ENCODE peak calls at places on chromosomes 3 and 15, in seven cellular contexts. Y is neural crest cell; G is glutamatergic neuron; H is NCI-H1092; A is GM12865; Z is pancreas; Q is CD8-positive, alpha-beta T cell. N is an unnamed sample.

GRCh38 chr3:107432013-107432515 is 54.8 kb downstream of the CCDC54 start:
- DNase-seq in Y (no peak), G (no peak), H (no peak), A (no peak), Z (peak), Q (no peak), N (no peak)

GRCh38 chr3:169334994-169335393 is 328.5 kb downstream of the MECOM start:
- DNase-seq in Y (no peak), G (no peak), H (no peak), A (no peak), Z (no peak), Q (no peak), N (no peak)

GRCh38 chr3:156181509-156181908 is 61.1 kb downstream of the KCNAB1 start:
- DNase-seq in Y (no peak), G (no peak), H (no peak), A (no peak), Z (no peak), Q (no peak), N (no peak)

GRCh38 chr3:121989943-121990342 is 32.1 kb downstream of the ILDR1 start:
- DNase-seq in Y (no peak), G (no peak), H (no peak), A (no peak), Z (no peak), Q (no peak), N (peak)

GRCh38 chr3:185270262-185270955 is 16.6 kb upstream of the EHHADH start:
- DNase-seq in Y (peak), G (peak), H (no peak), A (peak), Z (no peak), Q (no peak), N (peak)

GRCh38 chr3:52190294-52190841 is 7.6 kb upstream of the ALAS1 start:
- DNase-seq in Y (no peak), G (no peak), H (no peak), A (no peak), Z (no peak), Q (no peak), N (no peak)

GRCh38 chr3:157087398-157088132 is 72.4 kb downstream of the CCNL1 start:
- DNase-seq in Y (no peak), G (no peak), H (no peak), A (peak), Z (no peak), Q (no peak), N (no peak)

GRCh38 chr3:16146015-16146730 is 28.3 kb upstream of the GALNT15 start:
- DNase-seq in Y (no peak), G (no peak), H (no peak), A (peak), Z (no peak), Q (no peak), N (no peak)

GRCh38 chr15:51229907-51230328 is 108.5 kb downstream of the CYP19A1 start:
- DNase-seq in Y (peak), G (no peak), H (no peak), A (peak), Z (no peak), Q (no peak), N (no peak)

GRCh38 chr15:53917109-53917508 is 61.1 kb upstream of the UNC13C start:
- DNase-seq in Y (no peak), G (no peak), H (no peak), A (no peak), Z (no peak), Q (no peak), N (no peak)

GRCh38 chr3:49454457-49454856 is 15.6 kb upstream of the DAG1 start:
- DNase-seq in Y (no peak), G (no peak), H (no peak), A (peak), Z (peak), Q (no peak), N (peak)

GRCh38 chr3:119779731-119780383 is 2.0 kb upstream of the NR1I2 start:
- DNase-seq in Y (no peak), G (no peak), H (no peak), A (peak), Z (no peak), Q (no peak), N (no peak)

GRCh38 chr3:12947504-12948369 is 106.4 kb upstream of the RPL32 start:
- DNase-seq in Y (no peak), G (no peak), H (no peak), A (no peak), Z (no peak), Q (no peak), N (no peak)

GRCh38 chr15:41892621-41893421 is 1.0 kb downstream of the SPTBN5 start:
- DNase-seq in Y (no peak), G (no peak), H (peak), A (no peak), Z (peak), Q (peak), N (no peak)

GRCh38 chr15:36577082-36577481 is 2.3 kb upstream of the CDIN1 start:
- DNase-seq in Y (no peak), G (no peak), H (no peak), A (no peak), Z (no peak), Q (no peak), N (no peak)

GRCh38 chr15:84929795-84930371 is 45.4 kb downstream of the SLC28A1 start:
- DNase-seq in Y (no peak), G (no peak), H (no peak), A (no peak), Z (peak), Q (no peak), N (peak)

GRCh38 chr3:143849854-143850549 is 1.7 kb upstream of the SLC9A9 start:
- DNase-seq in Y (no peak), G (no peak), H (no peak), A (peak), Z (no peak), Q (no peak), N (no peak)

GRCh38 chr15:65638681-65639089 is 16.9 kb downstream of the SLC24A1 start:
- DNase-seq in Y (peak), G (no peak), H (peak), A (peak), Z (no peak), Q (no peak), N (no peak)

GRCh38 chr15:44216958-44217357 is 21.9 kb upstream of the FRMD5 start:
- DNase-seq in Y (no peak), G (no peak), H (no peak), A (no peak), Z (no peak), Q (no peak), N (no peak)

GRCh38 chr3:157465741-157466140 is 29.1 kb downstream of the PTX3 start:
- DNase-seq in Y (no peak), G (no peak), H (no peak), A (no peak), Z (no peak), Q (no peak), N (no peak)

GRCh38 chr3:50331364-50331907 is 3.4 kb upstream of the TUSC2 start:
- DNase-seq in Y (no peak), G (no peak), H (no peak), A (no peak), Z (no peak), Q (no peak), N (no peak)

GRCh38 chr3:16240229-16241023 is 24.3 kb downstream of the DPH3 start:
- DNase-seq in Y (no peak), G (no peak), H (no peak), A (no peak), Z (no peak), Q (no peak), N (no peak)

GRCh38 chr3:58874795-58875194 is 175.0 kb downstream of the CFAP20DC start:
- DNase-seq in Y (no peak), G (no peak), H (no peak), A (peak), Z (no peak), Q (no peak), N (no peak)

GRCh38 chr3:16441306-16441898 is 72.1 kb downstream of the RFTN1 start:
- DNase-seq in Y (no peak), G (no peak), H (peak), A (no peak), Z (no peak), Q (no peak), N (no peak)

GRCh38 chr15:75164625-75165024 is 37.1 kb upstream of the C15orf39 start:
- DNase-seq in Y (no peak), G (no peak), H (no peak), A (peak), Z (no peak), Q (no peak), N (no peak)